ENCODE peak calls at places on chromosomes 13 and 19, in ten cellular contexts. A is esophagus muscularis mucosa, Y is A549, D is ovary, T is tibial nerve, I is transverse colon, O is suprapubic skin, K is sigmoid colon, B is K562, G is HepG2. M is an unnamed sample.

GRCh38 chr19:2867025-2867991 is at the start of gene ZNF556:
- DNase-seq in A (no peak), Y (no peak), D (peak; percentile 92), T (peak; percentile 9), I (no peak), O (no peak), K (no peak), B (peak; percentile 77), G (peak; percentile 100), M (no peak)

GRCh38 chr19:4852484-4852883 is 15.0 kb downstream of the PLIN3 start:
- DNase-seq in A (no peak), Y (no peak), D (no peak), T (no peak), I (no peak), O (no peak), K (no peak), B (no peak), G (no peak), M (no peak)

GRCh38 chr13:51047434-51048165 is 63.5 kb downstream of the C13orf42 start:
- DNase-seq in A (peak; percentile 64), Y (no peak), D (no peak), T (no peak), I (no peak), O (no peak), K (no peak), B (no peak), G (no peak), M (no peak)

GRCh38 chr13:94073006-94073744 is 406.3 kb downstream of the DCT start:
- DNase-seq in A (no peak), Y (no peak), D (no peak), T (no peak), I (no peak), O (no peak), K (no peak), B (no peak), G (no peak), M (no peak)

GRCh38 chr19:7512400-7512851 is 3.5 kb upstream of the ZNF358 start:
- DNase-seq in A (no peak), Y (no peak), D (no peak), T (no peak), I (no peak), O (no peak), K (no peak), B (peak; percentile 72), G (no peak), M (no peak)

GRCh38 chr13:113954046-113954841 is 19.6 kb downstream of the C13orf46 start:
- DNase-seq in A (no peak), Y (no peak), D (no peak), T (no peak), I (no peak), O (peak; percentile 46), K (no peak), B (no peak), G (no peak), M (no peak)

GRCh38 chr19:14118165-14119051 is 846 bp upstream of the PRKACA start:
- DNase-seq in A (peak; percentile 95), Y (no peak), D (peak; percentile 90), T (peak; percentile 90), I (peak; percentile 73), O (peak; percentile 95), K (peak; percentile 97), B (no peak), G (peak; percentile 71), M (peak; percentile 63)

GRCh38 chr13:40058757-40059236 is 403.3 kb downstream of the COG6 start:
- DNase-seq in A (no peak), Y (no peak), D (no peak), T (no peak), I (no peak), O (no peak), K (no peak), B (no peak), G (no peak), M (no peak)

DNA sequence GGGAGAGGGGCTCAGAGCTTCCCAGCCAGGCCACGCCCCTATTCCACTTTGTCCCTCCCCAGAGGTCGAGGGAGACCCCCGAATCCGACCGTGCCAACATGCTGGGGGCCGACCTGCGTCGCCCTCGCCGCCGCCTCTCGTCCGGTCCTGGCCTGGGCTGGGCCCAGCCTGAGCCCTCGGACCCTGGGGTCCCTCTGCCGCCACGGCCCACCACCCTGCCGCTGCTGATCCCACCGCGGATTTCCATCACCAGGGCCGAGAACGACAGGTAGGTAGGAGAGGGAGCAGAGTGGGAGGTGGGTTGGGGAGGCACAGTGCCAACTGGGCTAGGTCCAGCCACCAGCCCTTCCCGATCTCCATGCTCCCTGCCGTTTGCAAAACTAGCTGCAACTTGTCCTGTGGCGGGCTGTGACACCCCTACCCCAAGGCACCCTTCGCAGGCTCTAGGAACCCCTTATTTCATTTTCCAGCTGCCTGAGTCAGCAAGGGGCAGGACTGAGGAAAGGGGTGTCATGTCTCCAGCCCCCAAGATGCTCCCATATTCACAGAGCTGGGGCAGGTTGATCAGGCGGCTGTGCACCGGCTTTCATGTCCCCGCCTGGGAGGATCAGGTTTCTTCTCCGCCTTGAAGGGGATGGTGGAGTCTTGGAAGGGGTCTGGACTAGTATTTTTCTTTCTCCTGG is 2.6 kb upstream of the PDE4A start:
- DNase-seq in A (no peak), Y (no peak), D (no peak), T (no peak), I (no peak), O (no peak), K (no peak), B (peak; percentile 5), G (no peak), M (no peak)
- TF ChIP-seq EP300 in A (no peak), Y (no peak), D (no peak), T (no peak), I (no peak), O (no peak), K (no peak), B (no peak), G (no peak), M (no peak)

DNA sequence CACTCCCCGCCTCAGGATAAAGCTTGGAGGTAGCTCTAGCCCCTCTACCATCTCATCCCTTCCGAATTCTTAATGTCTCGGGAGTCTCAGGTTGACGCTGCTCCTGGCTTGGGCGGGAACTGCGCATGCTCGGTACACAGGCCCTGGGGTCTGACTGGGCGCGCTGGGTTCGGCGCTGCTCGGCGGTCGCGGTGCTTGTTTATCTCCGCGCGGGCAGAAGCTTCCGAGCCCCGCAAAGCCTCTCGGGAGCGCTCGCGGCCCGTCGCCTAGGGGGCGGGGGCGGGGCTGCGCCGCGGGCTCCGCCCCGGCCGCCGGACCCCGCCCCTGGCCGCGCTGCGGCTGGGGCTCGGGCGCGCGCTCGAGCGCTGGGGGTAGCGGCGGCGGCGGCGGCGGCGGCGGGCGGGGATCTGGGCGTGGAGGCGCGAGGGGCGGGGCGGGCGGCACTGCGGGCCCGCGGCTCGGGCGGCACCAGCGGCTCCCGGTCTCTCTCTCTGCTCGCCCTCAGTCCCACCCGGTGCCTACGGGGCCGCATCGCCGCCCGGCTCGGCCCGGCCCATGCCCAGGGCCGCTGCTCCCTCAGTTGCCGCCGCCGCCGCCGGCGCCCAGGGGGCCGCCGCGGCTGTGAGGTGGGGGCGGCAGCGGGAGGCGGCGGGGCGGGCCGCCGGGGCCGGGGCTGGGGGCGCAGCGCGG is at the start of gene RAP2A:
- DNase-seq in A (peak; percentile 94), Y (peak; percentile 17), D (peak; percentile 94), T (peak; percentile 75), I (peak; percentile 91), O (peak; percentile 92), K (peak; percentile 96), B (peak; percentile 77), G (peak; percentile 85), M (peak; percentile 90)
- TF ChIP-seq POLR2A in A (peak; percentile 45), Y (peak; percentile 40), D (peak; percentile 77), T (peak; percentile 57), I (peak; percentile 95), O (peak; percentile 72), K (peak; percentile 67), B (peak; percentile 70), G (peak; percentile 72), M (no peak)

GRCh38 chr13:98459721-98460370 is 117.1 kb downstream of the STK24 start:
- DNase-seq in A (no peak), Y (no peak), D (no peak), T (no peak), I (no peak), O (peak; percentile 43), K (peak; percentile 43), B (no peak), G (no peak), M (no peak)

GRCh38 chr13:98462946-98463345 is 114.0 kb downstream of the STK24 start:
- DNase-seq in A (no peak), Y (no peak), D (peak; percentile 27), T (no peak), I (no peak), O (peak; percentile 49), K (peak; percentile 61), B (no peak), G (no peak), M (no peak)

GRCh38 chr13:98460519-98460918 is 116.4 kb downstream of the STK24 start:
- DNase-seq in A (no peak), Y (no peak), D (no peak), T (no peak), I (no peak), O (peak; percentile 58), K (peak; percentile 56), B (no peak), G (no peak), M (no peak)

GRCh38 chr13:98462241-98462882 is 114.5 kb downstream of the STK24 start:
- DNase-seq in A (no peak), Y (no peak), D (peak; percentile 26), T (no peak), I (no peak), O (peak; percentile 60), K (peak; percentile 57), B (no peak), G (no peak), M (no peak)

DNA sequence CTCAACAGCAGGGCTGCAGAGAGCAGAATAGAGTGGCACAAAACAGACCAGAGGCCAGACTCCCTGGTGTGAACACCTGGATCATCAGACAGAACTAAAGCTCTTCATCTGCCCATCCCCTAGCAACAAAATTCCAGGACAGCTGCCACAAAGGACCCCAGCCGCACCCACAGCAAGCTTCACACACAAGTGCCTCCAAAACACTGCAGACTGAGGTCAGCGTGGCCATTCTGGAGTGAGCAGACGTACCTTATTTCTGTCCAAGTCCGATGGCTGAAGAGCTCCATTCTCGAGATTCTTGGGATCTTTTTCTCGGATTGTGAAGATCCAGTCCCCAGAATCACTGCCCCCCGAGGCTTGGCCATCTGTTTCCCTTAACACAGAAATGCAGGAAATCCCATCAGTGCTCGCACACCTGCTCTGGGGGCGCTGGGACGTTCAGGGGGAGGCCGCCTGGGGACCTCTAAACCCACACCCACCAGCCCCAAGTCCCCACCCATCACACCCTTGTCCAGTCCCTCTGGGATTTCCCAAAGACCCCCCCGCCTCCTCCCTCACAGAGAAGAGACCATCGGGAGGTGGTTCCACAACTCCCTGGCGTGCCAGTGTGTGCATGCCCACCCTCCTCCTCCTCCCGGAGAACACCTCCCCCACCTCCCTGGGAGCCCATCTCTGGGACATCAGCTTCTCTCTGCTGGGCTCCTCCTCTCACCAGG is 115.2 kb downstream of the STK24 start:
- DNase-seq in A (no peak), Y (no peak), D (peak; percentile 28), T (no peak), I (no peak), O (peak; percentile 50), K (peak; percentile 56), B (no peak), G (no peak), M (no peak)
- TF ChIP-seq EP300 in A (no peak), Y (no peak), D (no peak), T (no peak), I (no peak), O (no peak), K (no peak), B (no peak), G (no peak), M (no peak)

DNA sequence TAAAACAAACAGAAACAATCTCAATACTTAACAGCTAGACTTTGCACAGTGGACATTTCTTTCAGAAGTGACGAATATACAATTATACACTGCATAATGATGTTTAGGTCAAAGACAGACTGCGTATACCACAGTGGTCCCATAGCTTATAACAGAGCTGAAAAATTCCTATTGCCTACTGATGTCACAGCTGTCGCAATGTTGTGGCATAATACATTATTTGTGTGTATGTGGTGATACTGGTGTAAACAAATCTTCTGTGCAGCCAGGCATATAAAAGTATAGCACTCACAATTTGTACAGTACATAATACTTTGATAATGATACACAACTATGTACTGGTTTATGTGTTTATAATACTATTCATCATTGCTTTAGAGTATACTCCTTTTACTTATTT is 116.7 kb downstream of the TNFRSF19 start:
- DNase-seq in A (no peak), Y (no peak), D (no peak), T (no peak), I (no peak), O (no peak), K (no peak), B (no peak), G (no peak), M (no peak)
- TF ChIP-seq POLR2A in A (no peak), Y (no peak), D (no peak), T (no peak), I (no peak), O (no peak), K (no peak), B (no peak), G (no peak), M (no peak)

M was measured in stomach.